ENCODE peak calls at places on chromosomes 5 and 9, in six cellular contexts. F is neural progenitor cell, T is fibroblast of mammary gland, V is tibial artery, B is GM23248, I is breast epithelium. X is an unnamed sample.

GRCh38 chr5:104186510-104186909 is 623.9 kb upstream of the NUDT12 start:
- DNase-seq in F (no peak), V (no peak), T (no peak), I (no peak), B (no peak), X (no peak)

GRCh38 chr5:31382051-31382878 is 149.6 kb downstream of the DROSHA start:
- DNase-seq in V (no peak), F (peak), T (no peak), B (no peak), I (no peak), X (no peak)

GRCh38 chr5:36298546-36298945 is 3.2 kb downstream of the RANBP3L start:
- DNase-seq in V (no peak), B (peak), T (peak), I (no peak), F (no peak), X (no peak)

GRCh38 chr9:127541865-127542264 is 70.2 kb upstream of the STXBP1 start:
- DNase-seq in I (no peak), T (peak), B (peak), F (no peak), V (peak), X (no peak)

GRCh38 chr9:89863837-89864236 is 259.0 kb downstream of the GADD45G start:
- DNase-seq in V (peak), T (no peak), F (no peak), B (no peak), I (no peak), X (no peak)

GRCh38 chr9:133992780-133993634 is 883 bp upstream of the VAV2 start:
- DNase-seq in T (peak), I (peak), B (peak), V (peak), F (peak), X (peak)

GRCh38 chr5:7897014-7897600 is 28.2 kb downstream of the MTRR start:
- DNase-seq in B (peak), I (no peak), V (no peak), T (peak), F (peak), X (peak)

GRCh38 chr9:69495331-69495730 is 170.3 kb downstream of the ENTREP1 start:
- DNase-seq in I (no peak), V (no peak), B (no peak), T (no peak), F (peak), X (no peak)

GRCh38 chr9:89495824-89496555 is 1.9 kb downstream of the SEMA4D start:
- DNase-seq in T (no peak), B (no peak), I (no peak), V (no peak), F (no peak), X (no peak)

GRCh38 chr5:179371681-179372675 is 26.7 kb upstream of the ADAMTS2 start:
- DNase-seq in V (peak), F (no peak), T (no peak), I (peak), B (no peak), X (no peak)

GRCh38 chr9:29129763-29130162 is 1556.5 kb upstream of the C9orf72 start:
- DNase-seq in V (no peak), I (no peak), B (no peak), T (peak), F (peak), X (no peak)

GRCh38 chr5:81787843-81788242 is 36.9 kb upstream of the SSBP2 start:
- DNase-seq in B (peak), V (peak), F (peak), T (peak), I (no peak), X (peak)

GRCh38 chr5:142096382-142096781 is 12.2 kb upstream of the NDFIP1 start:
- DNase-seq in F (no peak), I (no peak), T (no peak), B (no peak), V (no peak), X (no peak)

GRCh38 chr9:89941875-89942274 is 337.1 kb downstream of the GADD45G start:
- DNase-seq in T (peak), V (no peak), F (no peak), B (peak), I (no peak), X (peak)

GRCh38 chr9:93893194-93893593 is 62.0 kb downstream of the BARX1 start:
- DNase-seq in V (no peak), B (no peak), I (no peak), F (no peak), T (no peak), X (no peak)

GRCh38 chr9:12884736-12885395 is 110.0 kb downstream of the LURAP1L start:
- DNase-seq in T (peak), B (peak), I (no peak), F (peak), V (no peak), X (peak)

GRCh38 chr5:43038523-43038989 is 1.6 kb downstream of the ANXA2R start:
- DNase-seq in I (no peak), V (no peak), F (peak), B (no peak), T (no peak), X (no peak)

GRCh38 chr9:134025606-134026541 is 593 bp downstream of the BRD3OS start:
- DNase-seq in I (no peak), T (peak), V (peak), B (peak), F (peak), X (peak)

GRCh38 chr5:138468133-138468965 is 3.1 kb downstream of the EGR1 start:
- DNase-seq in V (no peak), B (peak), I (no peak), T (no peak), F (no peak), X (peak)

GRCh38 chr9:130402645-130403440 is 41.9 kb upstream of the ASS1 start:
- DNase-seq in I (no peak), F (no peak), B (no peak), V (no peak), T (no peak), X (no peak)

GRCh38 chr5:154145268-154145667 is 45.3 kb upstream of the GALNT10 start:
- DNase-seq in I (no peak), F (no peak), T (no peak), V (no peak), B (no peak), X (no peak)

GRCh38 chr5:41707853-41708603 is 162.2 kb downstream of the OXCT1 start:
- DNase-seq in I (no peak), F (peak), T (peak), B (peak), V (no peak), X (peak)

GRCh38 chr9:116763665-116764064 is 76.6 kb downstream of the TRIM32 start:
- DNase-seq in F (no peak), T (no peak), I (no peak), V (no peak), B (no peak), X (no peak)

GRCh38 chr9:120935383-120935857 is 8.8 kb upstream of the TRAF1 start:
- DNase-seq in T (peak), I (peak), F (no peak), V (peak), B (peak), X (peak)

DNA sequence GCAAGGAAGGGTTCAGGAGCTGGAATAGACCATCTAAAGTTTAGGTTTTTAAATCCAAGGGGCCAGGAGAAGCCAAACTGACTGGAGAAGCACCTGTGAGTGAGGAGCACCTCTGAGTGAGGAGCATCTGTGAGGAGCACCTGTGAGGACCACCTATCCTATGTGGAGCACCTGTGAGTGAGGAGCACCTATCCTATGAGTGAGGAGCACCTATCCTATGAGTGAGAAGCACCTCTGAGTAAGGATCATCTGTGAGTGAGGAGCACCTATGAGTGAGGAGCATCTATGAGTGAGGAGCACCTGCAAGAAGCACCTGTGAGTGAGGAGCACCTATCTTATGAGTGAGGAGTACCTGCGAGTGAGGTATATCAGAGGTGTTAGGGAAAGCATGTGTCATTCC is 8.0 kb upstream of the OR1Q1 start:
- DNase-seq in V (no peak), B (no peak), I (no peak), T (no peak), F (no peak), X (no peak)
- H3K4me3 ChIP-seq in V (no peak), B (no peak), I (no peak), T (no peak), F (no peak), X (no peak)

GRCh38 chr9:95003694-95004451 is 277.4 kb downstream of the AOPEP start:
- DNase-seq in V (peak), F (peak), B (peak), I (no peak), T (peak), X (peak)
- H3K4me3 ChIP-seq in V (peak), F (peak), B (peak), I (peak), T (peak), X (peak)

GRCh38 chr9:136995772-136996308 is 528 bp downstream of the CLIC3 start:
- DNase-seq in T (peak), B (peak), I (no peak), V (no peak), F (no peak), X (peak)
- H3K4me3 ChIP-seq in T (no peak), B (peak), I (peak), V (peak), F (no peak), X (peak)

GRCh38 chr5:34838785-34839714 is at the start of gene TTC23L:
- DNase-seq in V (peak), F (peak), I (peak), T (peak), B (peak), X (peak)
- H3K4me3 ChIP-seq in V (peak), F (peak), I (peak), T (peak), B (peak), X (peak)